ENCODE peak calls at places on chromosomes 11 and 22, in eight cellular contexts. One of them, this sample, is unnamed. For H3K36me3 and H3K4me1, the result is how much of the 10 kb centered on the place peaks cover.

GRCh38 chr11:69010964-69011623 is 2.0 kb downstream of the MRGPRF start:
- DNase-seq in IMR-90: peak
- DNase-seq in cardiac muscle cell: peak
- DNase-seq in tibial nerve: peak
- DNase-seq in heart left ventricle: peak
- DNase-seq in aorta: peak
- DNase-seq in transverse colon: peak
- DNase-seq in gastrocnemius medialis: peak
- DNase-seq in this sample: peak

GRCh38 chr22:28674121-28674563 is 5.5 kb downstream of the TTC28 start:
- DNase-seq in IMR-90: peak
- DNase-seq in cardiac muscle cell: no peak
- DNase-seq in tibial nerve: no peak
- DNase-seq in heart left ventricle: no peak
- DNase-seq in aorta: no peak
- DNase-seq in transverse colon: no peak
- DNase-seq in gastrocnemius medialis: no peak
- DNase-seq in this sample: no peak

GRCh38 chr22:45865561-45866397 is 111.2 kb downstream of the WNT7B start:
- DNase-seq in IMR-90: no peak
- DNase-seq in cardiac muscle cell: no peak
- DNase-seq in tibial nerve: no peak
- DNase-seq in heart left ventricle: no peak
- DNase-seq in aorta: no peak
- DNase-seq in transverse colon: no peak
- DNase-seq in gastrocnemius medialis: no peak
- DNase-seq in this sample: peak

GRCh38 chr11:34215806-34216453 is 110.5 kb downstream of the NAT10 start:
- DNase-seq in IMR-90: peak
- DNase-seq in cardiac muscle cell: no peak
- DNase-seq in tibial nerve: no peak
- DNase-seq in heart left ventricle: no peak
- DNase-seq in aorta: no peak
- DNase-seq in transverse colon: no peak
- DNase-seq in gastrocnemius medialis: no peak
- DNase-seq in this sample: no peak

GRCh38 chr11:117502285-117502856 is 174.7 kb downstream of the CEP164 start:
- DNase-seq in IMR-90: no peak
- DNase-seq in cardiac muscle cell: no peak
- DNase-seq in tibial nerve: no peak
- DNase-seq in heart left ventricle: no peak
- DNase-seq in aorta: no peak
- DNase-seq in transverse colon: no peak
- DNase-seq in gastrocnemius medialis: no peak
- DNase-seq in this sample: no peak

GRCh38 chr11:19432370-19433163 is 191.8 kb upstream of the E2F8 start:
- DNase-seq in IMR-90: peak
- DNase-seq in cardiac muscle cell: no peak
- DNase-seq in tibial nerve: peak
- DNase-seq in heart left ventricle: no peak
- DNase-seq in aorta: peak
- DNase-seq in transverse colon: peak
- DNase-seq in gastrocnemius medialis: no peak
- DNase-seq in this sample: no peak

GRCh38 chr11:73163638-73164174 is 21.6 kb upstream of the FCHSD2 start:
- DNase-seq in IMR-90: no peak
- DNase-seq in cardiac muscle cell: no peak
- DNase-seq in tibial nerve: no peak
- DNase-seq in heart left ventricle: no peak
- DNase-seq in aorta: no peak
- DNase-seq in transverse colon: no peak
- DNase-seq in gastrocnemius medialis: no peak
- DNase-seq in this sample: no peak

GRCh38 chr11:19398772-19399542 is 158.2 kb upstream of the E2F8 start:
- DNase-seq in IMR-90: peak
- DNase-seq in cardiac muscle cell: no peak
- DNase-seq in tibial nerve: peak
- DNase-seq in heart left ventricle: no peak
- DNase-seq in aorta: no peak
- DNase-seq in transverse colon: peak
- DNase-seq in gastrocnemius medialis: no peak
- DNase-seq in this sample: no peak

GRCh38 chr22:18066181-18066859 is 11.5 kb upstream of the PEX26 start:
- DNase-seq in IMR-90: no peak
- DNase-seq in cardiac muscle cell: no peak
- DNase-seq in tibial nerve: no peak
- DNase-seq in heart left ventricle: no peak
- DNase-seq in aorta: peak
- DNase-seq in transverse colon: peak
- DNase-seq in gastrocnemius medialis: no peak
- DNase-seq in this sample: no peak

GRCh38 chr22:18067548-18068341 is 10.0 kb upstream of the PEX26 start:
- DNase-seq in IMR-90: no peak
- DNase-seq in cardiac muscle cell: no peak
- DNase-seq in tibial nerve: no peak
- DNase-seq in heart left ventricle: no peak
- DNase-seq in aorta: peak
- DNase-seq in transverse colon: no peak
- DNase-seq in gastrocnemius medialis: no peak
- DNase-seq in this sample: no peak

GRCh38 chr22:18068991-18069390 is 8.8 kb upstream of the PEX26 start:
- DNase-seq in IMR-90: no peak
- DNase-seq in cardiac muscle cell: no peak
- DNase-seq in tibial nerve: no peak
- DNase-seq in heart left ventricle: no peak
- DNase-seq in aorta: no peak
- DNase-seq in transverse colon: no peak
- DNase-seq in gastrocnemius medialis: no peak
- DNase-seq in this sample: no peak

GRCh38 chr22:18070041-18070440 is 7.7 kb upstream of the PEX26 start:
- DNase-seq in IMR-90: no peak
- DNase-seq in cardiac muscle cell: no peak
- DNase-seq in tibial nerve: no peak
- DNase-seq in heart left ventricle: no peak
- DNase-seq in aorta: no peak
- DNase-seq in transverse colon: no peak
- DNase-seq in gastrocnemius medialis: no peak
- DNase-seq in this sample: no peak

DNA sequence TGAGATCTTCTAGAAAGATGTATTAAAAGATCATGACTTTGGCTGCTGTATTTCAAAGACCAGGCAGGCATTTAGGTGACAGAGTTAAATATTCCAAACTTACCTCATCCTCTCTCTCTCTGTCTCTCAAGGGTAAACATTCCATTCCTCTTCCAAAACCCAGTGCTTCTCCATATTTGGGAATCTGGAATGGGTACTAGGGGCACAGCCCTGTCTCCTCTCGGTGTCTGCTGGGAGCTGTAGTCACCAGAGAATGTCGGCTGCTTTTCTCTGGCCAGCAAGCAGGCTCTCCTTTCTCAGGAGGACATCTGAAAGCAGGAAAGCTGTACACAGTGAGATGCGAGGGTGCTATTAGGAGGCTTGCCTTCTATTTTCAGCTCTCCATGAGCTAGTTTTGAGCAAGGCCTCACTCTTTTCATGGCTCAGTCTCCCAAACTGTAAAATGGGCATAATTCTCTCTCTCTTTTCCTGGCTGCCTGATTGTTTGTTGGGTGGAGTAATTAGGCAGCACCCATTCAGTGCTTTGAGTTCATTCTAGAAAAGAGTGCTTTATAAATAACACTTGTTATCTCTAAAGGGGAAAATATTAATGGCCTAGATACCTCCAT is 9.3 kb upstream of the PEX26 start:
- DNase-seq in IMR-90: peak
- DNase-seq in cardiac muscle cell: peak
- DNase-seq in tibial nerve: no peak
- DNase-seq in heart left ventricle: no peak
- DNase-seq in aorta: peak
- DNase-seq in transverse colon: no peak
- DNase-seq in gastrocnemius medialis: no peak
- DNase-seq in this sample: no peak
- H3K27ac ChIP-seq in IMR-90: peak
- H3K27ac ChIP-seq in cardiac muscle cell: peak
- H3K27ac ChIP-seq in tibial nerve: peak
- H3K27ac ChIP-seq in heart left ventricle: peak
- H3K27ac ChIP-seq in aorta: peak
- H3K27ac ChIP-seq in transverse colon: peak
- H3K27ac ChIP-seq in gastrocnemius medialis: peak
- H3K27ac ChIP-seq in this sample: no peak

GRCh38 chr22:24175160-24175808 is 6.0 kb upstream of the SUSD2 start:
- DNase-seq in IMR-90: peak
- DNase-seq in cardiac muscle cell: peak
- DNase-seq in tibial nerve: peak
- DNase-seq in heart left ventricle: peak
- DNase-seq in aorta: peak
- DNase-seq in transverse colon: peak
- DNase-seq in gastrocnemius medialis: peak
- DNase-seq in this sample: peak

GRCh38 chr22:24177456-24177855 is 3.8 kb upstream of the SUSD2 start:
- DNase-seq in IMR-90: no peak
- DNase-seq in cardiac muscle cell: no peak
- DNase-seq in tibial nerve: no peak
- DNase-seq in heart left ventricle: peak
- DNase-seq in aorta: no peak
- DNase-seq in transverse colon: no peak
- DNase-seq in gastrocnemius medialis: no peak
- DNase-seq in this sample: no peak

GRCh38 chr22:24177045-24177444 is 4.2 kb upstream of the SUSD2 start:
- DNase-seq in IMR-90: no peak
- DNase-seq in cardiac muscle cell: no peak
- DNase-seq in tibial nerve: no peak
- DNase-seq in heart left ventricle: no peak
- DNase-seq in aorta: no peak
- DNase-seq in transverse colon: no peak
- DNase-seq in gastrocnemius medialis: no peak
- DNase-seq in this sample: no peak

GRCh38 chr22:24176040-24176439 is 5.2 kb upstream of the SUSD2 start:
- DNase-seq in IMR-90: no peak
- DNase-seq in cardiac muscle cell: no peak
- DNase-seq in tibial nerve: no peak
- DNase-seq in heart left ventricle: peak
- DNase-seq in aorta: no peak
- DNase-seq in transverse colon: no peak
- DNase-seq in gastrocnemius medialis: no peak
- DNase-seq in this sample: no peak

GRCh38 chr22:24176630-24177029 is 4.7 kb upstream of the SUSD2 start:
- DNase-seq in IMR-90: no peak
- DNase-seq in cardiac muscle cell: no peak
- DNase-seq in tibial nerve: no peak
- DNase-seq in heart left ventricle: peak
- DNase-seq in aorta: peak
- DNase-seq in transverse colon: no peak
- DNase-seq in gastrocnemius medialis: no peak
- DNase-seq in this sample: no peak
- H3K36me3 ChIP-seq in IMR-90: under half
- H3K36me3 ChIP-seq in cardiac muscle cell: under half
- H3K36me3 ChIP-seq in tibial nerve: half or more
- H3K36me3 ChIP-seq in heart left ventricle: half or more
- H3K36me3 ChIP-seq in aorta: under half
- H3K36me3 ChIP-seq in transverse colon: under half
- H3K36me3 ChIP-seq in gastrocnemius medialis: under half
- H3K36me3 ChIP-seq in this sample: half or more

GRCh38 chr22:20526628-20527355 is 19.4 kb downstream of the MED15 start:
- DNase-seq in IMR-90: peak
- DNase-seq in cardiac muscle cell: no peak
- DNase-seq in tibial nerve: no peak
- DNase-seq in heart left ventricle: no peak
- DNase-seq in aorta: no peak
- DNase-seq in transverse colon: no peak
- DNase-seq in gastrocnemius medialis: no peak
- DNase-seq in this sample: no peak

GRCh38 chr22:20524004-20524481 is 16.6 kb downstream of the MED15 start:
- DNase-seq in IMR-90: peak
- DNase-seq in cardiac muscle cell: no peak
- DNase-seq in tibial nerve: no peak
- DNase-seq in heart left ventricle: no peak
- DNase-seq in aorta: no peak
- DNase-seq in transverse colon: no peak
- DNase-seq in gastrocnemius medialis: no peak
- DNase-seq in this sample: no peak

GRCh38 chr22:20525048-20525447 is 17.6 kb downstream of the MED15 start:
- DNase-seq in IMR-90: no peak
- DNase-seq in cardiac muscle cell: no peak
- DNase-seq in tibial nerve: no peak
- DNase-seq in heart left ventricle: no peak
- DNase-seq in aorta: no peak
- DNase-seq in transverse colon: no peak
- DNase-seq in gastrocnemius medialis: no peak
- DNase-seq in this sample: no peak

GRCh38 chr22:20528405-20528978 is 21.1 kb downstream of the MED15 start:
- DNase-seq in IMR-90: no peak
- DNase-seq in cardiac muscle cell: no peak
- DNase-seq in tibial nerve: no peak
- DNase-seq in heart left ventricle: no peak
- DNase-seq in aorta: no peak
- DNase-seq in transverse colon: no peak
- DNase-seq in gastrocnemius medialis: no peak
- DNase-seq in this sample: no peak

DNA sequence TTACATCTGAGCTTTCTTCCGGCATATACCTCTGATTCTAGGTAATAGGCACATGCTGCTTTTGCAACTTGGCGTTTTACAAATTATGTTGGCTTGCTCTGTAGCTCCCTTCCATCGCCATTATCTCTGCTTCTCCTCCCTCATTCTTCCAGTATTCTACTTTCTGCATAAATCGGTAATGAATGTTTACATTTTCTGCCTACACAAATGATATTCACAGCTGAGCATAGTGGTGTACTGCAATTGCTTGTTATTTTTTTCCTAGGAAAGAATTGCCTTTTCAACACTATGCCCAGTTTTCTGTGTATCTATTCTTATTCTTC is 18.9 kb downstream of the MED15 start:
- DNase-seq in IMR-90: no peak
- DNase-seq in cardiac muscle cell: no peak
- DNase-seq in tibial nerve: no peak
- DNase-seq in heart left ventricle: no peak
- DNase-seq in aorta: no peak
- DNase-seq in transverse colon: no peak
- DNase-seq in gastrocnemius medialis: no peak
- DNase-seq in this sample: no peak
- H3K4me1 ChIP-seq in IMR-90: under half
- H3K4me1 ChIP-seq in cardiac muscle cell: under half
- H3K4me1 ChIP-seq in tibial nerve: half or more
- H3K4me1 ChIP-seq in heart left ventricle: half or more
- H3K4me1 ChIP-seq in aorta: under half
- H3K4me1 ChIP-seq in transverse colon: under half
- H3K4me1 ChIP-seq in gastrocnemius medialis: under half
- H3K4me1 ChIP-seq in this sample: half or more

GRCh38 chr11:45048313-45048841 is 97.7 kb upstream of the TP53I11 start:
- DNase-seq in IMR-90: no peak
- DNase-seq in cardiac muscle cell: no peak
- DNase-seq in tibial nerve: no peak
- DNase-seq in heart left ventricle: no peak
- DNase-seq in aorta: no peak
- DNase-seq in transverse colon: no peak
- DNase-seq in gastrocnemius medialis: no peak
- DNase-seq in this sample: no peak

GRCh38 chr11:45043755-45044475 is 93.2 kb upstream of the TP53I11 start:
- DNase-seq in IMR-90: no peak
- DNase-seq in cardiac muscle cell: no peak
- DNase-seq in tibial nerve: no peak
- DNase-seq in heart left ventricle: no peak
- DNase-seq in aorta: no peak
- DNase-seq in transverse colon: no peak
- DNase-seq in gastrocnemius medialis: no peak
- DNase-seq in this sample: no peak

GRCh38 chr11:45042560-45042959 is 91.9 kb upstream of the TP53I11 start:
- DNase-seq in IMR-90: no peak
- DNase-seq in cardiac muscle cell: no peak
- DNase-seq in tibial nerve: peak
- DNase-seq in heart left ventricle: no peak
- DNase-seq in aorta: peak
- DNase-seq in transverse colon: no peak
- DNase-seq in gastrocnemius medialis: no peak
- DNase-seq in this sample: no peak

GRCh38 chr11:45048870-45049825 is 97.3 kb upstream of the PRDM11 start:
- DNase-seq in IMR-90: peak
- DNase-seq in cardiac muscle cell: peak
- DNase-seq in tibial nerve: peak
- DNase-seq in heart left ventricle: no peak
- DNase-seq in aorta: no peak
- DNase-seq in transverse colon: no peak
- DNase-seq in gastrocnemius medialis: peak
- DNase-seq in this sample: no peak

DNA sequence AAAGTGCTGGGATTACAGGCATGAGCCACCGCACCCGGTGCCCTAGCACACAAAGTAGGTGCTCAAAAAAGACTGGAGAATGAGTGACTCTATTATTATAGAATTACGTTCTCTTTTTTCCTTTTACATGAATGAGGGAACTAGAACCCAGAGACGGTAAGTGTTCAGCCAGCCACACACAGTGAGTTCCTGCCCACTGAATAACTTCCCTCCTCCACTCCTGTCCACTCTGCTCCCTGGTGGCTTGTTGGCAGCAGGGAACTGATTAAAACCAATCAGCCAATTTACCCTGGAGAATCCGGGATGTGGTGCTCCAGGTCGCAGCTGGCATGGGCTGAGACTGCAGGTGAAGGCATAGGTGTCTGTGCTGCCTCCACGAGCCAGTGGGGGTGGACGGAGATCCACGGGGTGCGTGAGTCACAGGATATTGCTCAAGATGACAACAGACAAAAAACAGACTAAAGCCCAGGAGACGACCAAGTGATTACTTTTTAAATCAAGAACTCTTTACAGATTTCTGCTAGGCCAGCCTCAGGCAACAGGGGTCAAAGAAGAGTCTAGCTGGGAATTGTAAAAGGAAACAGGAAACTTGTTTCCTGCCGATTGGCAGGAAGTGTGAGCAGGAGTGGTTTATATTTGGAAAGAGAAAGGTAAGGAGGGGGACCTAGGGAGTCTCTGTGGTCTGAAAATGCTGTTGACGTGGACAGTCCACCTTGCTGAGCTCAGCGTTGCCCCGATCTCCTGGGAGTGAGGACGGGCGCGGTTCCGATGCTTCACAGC is 95.2 kb upstream of the TP53I11 start:
- DNase-seq in IMR-90: peak
- DNase-seq in cardiac muscle cell: no peak
- DNase-seq in tibial nerve: peak
- DNase-seq in heart left ventricle: no peak
- DNase-seq in aorta: peak
- DNase-seq in transverse colon: peak
- DNase-seq in gastrocnemius medialis: peak
- DNase-seq in this sample: peak
- H3K27ac ChIP-seq in IMR-90: peak
- H3K27ac ChIP-seq in cardiac muscle cell: no peak
- H3K27ac ChIP-seq in tibial nerve: peak
- H3K27ac ChIP-seq in heart left ventricle: peak
- H3K27ac ChIP-seq in aorta: no peak
- H3K27ac ChIP-seq in transverse colon: peak
- H3K27ac ChIP-seq in gastrocnemius medialis: peak
- H3K27ac ChIP-seq in this sample: peak

This sample was measured in left lung.